ENCODE peak calls at places on chromosome 18, in nine cellular contexts. One of them, this sample, is unnamed.

GRCh38 chr18:79507076-79507545 is 111.4 kb downstream of the NFATC1 start:
- DNase-seq in SK-N-SH: peak; percentile 29
- DNase-seq in CD8-positive, alpha-beta T cell: no peak
- DNase-seq in substantia nigra: no peak
- DNase-seq in body of pancreas: peak; percentile 46
- DNase-seq in neuronal stem cell: no peak
- DNase-seq in mammary epithelial cell: no peak
- DNase-seq in caudate nucleus: no peak
- DNase-seq in prostate gland: peak; percentile 46
- DNase-seq in this sample: no peak

GRCh38 chr18:57436193-57436964 is 1.2 kb downstream of the ONECUT2 start:
- DNase-seq in mammary epithelial cell: no peak
- DNase-seq in CD8-positive, alpha-beta T cell: no peak
- DNase-seq in prostate gland: no peak
- DNase-seq in caudate nucleus: no peak
- DNase-seq in body of pancreas: no peak
- DNase-seq in SK-N-SH: peak; percentile 47
- DNase-seq in neuronal stem cell: no peak
- DNase-seq in substantia nigra: no peak
- DNase-seq in this sample: no peak

GRCh38 chr18:55073116-55073515 is 113.9 kb upstream of the CCDC68 start:
- DNase-seq in substantia nigra: no peak
- DNase-seq in neuronal stem cell: no peak
- DNase-seq in prostate gland: no peak
- DNase-seq in body of pancreas: no peak
- DNase-seq in SK-N-SH: no peak
- DNase-seq in caudate nucleus: no peak
- DNase-seq in CD8-positive, alpha-beta T cell: no peak
- DNase-seq in mammary epithelial cell: peak; percentile 3
- DNase-seq in this sample: no peak

GRCh38 chr18:66534110-66534509 is 69.8 kb downstream of the CDH19 start:
- DNase-seq in SK-N-SH: no peak
- DNase-seq in neuronal stem cell: no peak
- DNase-seq in CD8-positive, alpha-beta T cell: no peak
- DNase-seq in body of pancreas: no peak
- DNase-seq in caudate nucleus: no peak
- DNase-seq in substantia nigra: no peak
- DNase-seq in prostate gland: no peak
- DNase-seq in mammary epithelial cell: no peak
- DNase-seq in this sample: no peak

GRCh38 chr18:5142859-5143258 is 54.2 kb downstream of the AKAIN1 start:
- DNase-seq in body of pancreas: no peak
- DNase-seq in prostate gland: no peak
- DNase-seq in mammary epithelial cell: no peak
- DNase-seq in CD8-positive, alpha-beta T cell: no peak
- DNase-seq in neuronal stem cell: no peak
- DNase-seq in substantia nigra: no peak
- DNase-seq in SK-N-SH: no peak
- DNase-seq in caudate nucleus: no peak
- DNase-seq in this sample: no peak

GRCh38 chr18:52288403-52289004 is 51.5 kb upstream of the DCC start:
- DNase-seq in caudate nucleus: no peak
- DNase-seq in body of pancreas: peak; percentile 37
- DNase-seq in CD8-positive, alpha-beta T cell: no peak
- DNase-seq in SK-N-SH: peak; percentile 28
- DNase-seq in mammary epithelial cell: peak; percentile 25
- DNase-seq in neuronal stem cell: peak; percentile 27
- DNase-seq in substantia nigra: no peak
- DNase-seq in prostate gland: no peak
- DNase-seq in this sample: peak; percentile 18

GRCh38 chr18:67242001-67242400 is 274.5 kb downstream of the DSEL start:
- DNase-seq in prostate gland: no peak
- DNase-seq in SK-N-SH: no peak
- DNase-seq in substantia nigra: no peak
- DNase-seq in caudate nucleus: no peak
- DNase-seq in CD8-positive, alpha-beta T cell: no peak
- DNase-seq in neuronal stem cell: no peak
- DNase-seq in body of pancreas: no peak
- DNase-seq in mammary epithelial cell: no peak
- DNase-seq in this sample: no peak

GRCh38 chr18:51946946-51947345 is 393.1 kb upstream of the DCC start:
- DNase-seq in SK-N-SH: no peak
- DNase-seq in CD8-positive, alpha-beta T cell: no peak
- DNase-seq in caudate nucleus: no peak
- DNase-seq in prostate gland: no peak
- DNase-seq in mammary epithelial cell: no peak
- DNase-seq in neuronal stem cell: no peak
- DNase-seq in substantia nigra: no peak
- DNase-seq in body of pancreas: no peak
- DNase-seq in this sample: no peak

GRCh38 chr18:69755856-69756496 is 191.7 kb downstream of the CD226 start:
- DNase-seq in body of pancreas: no peak
- DNase-seq in mammary epithelial cell: no peak
- DNase-seq in caudate nucleus: no peak
- DNase-seq in CD8-positive, alpha-beta T cell: no peak
- DNase-seq in substantia nigra: no peak
- DNase-seq in neuronal stem cell: no peak
- DNase-seq in prostate gland: no peak
- DNase-seq in SK-N-SH: no peak
- DNase-seq in this sample: no peak

GRCh38 chr18:69759046-69759445 is 188.6 kb downstream of the CD226 start:
- DNase-seq in prostate gland: no peak
- DNase-seq in neuronal stem cell: no peak
- DNase-seq in mammary epithelial cell: no peak
- DNase-seq in SK-N-SH: no peak
- DNase-seq in CD8-positive, alpha-beta T cell: no peak
- DNase-seq in body of pancreas: no peak
- DNase-seq in substantia nigra: no peak
- DNase-seq in caudate nucleus: no peak
- DNase-seq in this sample: no peak

GRCh38 chr18:69755041-69755440 is 192.6 kb downstream of the CD226 start:
- DNase-seq in neuronal stem cell: no peak
- DNase-seq in SK-N-SH: no peak
- DNase-seq in caudate nucleus: no peak
- DNase-seq in body of pancreas: no peak
- DNase-seq in mammary epithelial cell: no peak
- DNase-seq in CD8-positive, alpha-beta T cell: no peak
- DNase-seq in prostate gland: no peak
- DNase-seq in substantia nigra: no peak
- DNase-seq in this sample: no peak

GRCh38 chr18:69757733-69758132 is 189.9 kb downstream of the CD226 start:
- DNase-seq in CD8-positive, alpha-beta T cell: no peak
- DNase-seq in mammary epithelial cell: peak; percentile 21
- DNase-seq in SK-N-SH: no peak
- DNase-seq in substantia nigra: no peak
- DNase-seq in caudate nucleus: peak; percentile 14
- DNase-seq in body of pancreas: no peak
- DNase-seq in neuronal stem cell: no peak
- DNase-seq in prostate gland: no peak
- DNase-seq in this sample: no peak

DNA sequence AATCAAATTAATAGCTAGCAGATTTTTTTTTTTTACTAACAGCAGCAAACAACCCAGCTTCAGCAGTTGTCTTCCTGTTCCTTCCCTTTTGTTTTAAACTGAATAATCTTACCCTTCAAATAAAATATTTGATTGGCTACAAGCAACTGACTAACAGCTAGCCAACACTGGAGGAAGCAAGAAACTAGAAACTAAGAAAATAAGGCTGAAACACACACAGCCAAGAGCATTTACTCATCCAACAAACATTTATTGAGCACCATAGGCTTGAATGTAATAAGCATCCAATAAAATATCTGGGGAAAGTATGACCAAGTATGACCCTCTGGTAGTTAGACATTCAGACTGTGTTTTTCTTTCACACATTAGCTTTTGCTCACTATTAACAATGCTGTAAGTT is 189.2 kb downstream of the CD226 start:
- DNase-seq in prostate gland: no peak
- DNase-seq in mammary epithelial cell: peak; percentile 19
- DNase-seq in SK-N-SH: no peak
- DNase-seq in body of pancreas: no peak
- DNase-seq in substantia nigra: no peak
- DNase-seq in caudate nucleus: no peak
- DNase-seq in CD8-positive, alpha-beta T cell: no peak
- DNase-seq in neuronal stem cell: no peak
- DNase-seq in this sample: no peak
- H3K27ac ChIP-seq in prostate gland: no peak overlapping the region
- H3K27ac ChIP-seq in mammary epithelial cell: no peak overlapping the region
- H3K27ac ChIP-seq in SK-N-SH: peak overlapping the region; percentile 8
- H3K27ac ChIP-seq in body of pancreas: no peak overlapping the region
- H3K27ac ChIP-seq in substantia nigra: no peak overlapping the region
- H3K27ac ChIP-seq in caudate nucleus: no peak overlapping the region
- H3K27ac ChIP-seq in CD8-positive, alpha-beta T cell: no peak overlapping the region
- H3K27ac ChIP-seq in neuronal stem cell: no peak overlapping the region
- H3K27ac ChIP-seq in this sample: no peak overlapping the region

GRCh38 chr18:48674198-48674721 is 135.4 kb downstream of the CTIF start:
- DNase-seq in mammary epithelial cell: no peak
- DNase-seq in SK-N-SH: no peak
- DNase-seq in CD8-positive, alpha-beta T cell: no peak
- DNase-seq in prostate gland: no peak
- DNase-seq in neuronal stem cell: no peak
- DNase-seq in body of pancreas: no peak
- DNase-seq in substantia nigra: no peak
- DNase-seq in caudate nucleus: no peak
- DNase-seq in this sample: no peak

GRCh38 chr18:48675330-48675761 is 136.5 kb downstream of the CTIF start:
- DNase-seq in caudate nucleus: peak; percentile 72
- DNase-seq in substantia nigra: peak; percentile 81
- DNase-seq in SK-N-SH: peak; percentile 90
- DNase-seq in neuronal stem cell: peak; percentile 77
- DNase-seq in body of pancreas: peak; percentile 87
- DNase-seq in prostate gland: peak; percentile 81
- DNase-seq in CD8-positive, alpha-beta T cell: peak; percentile 73
- DNase-seq in mammary epithelial cell: peak; percentile 71
- DNase-seq in this sample: peak; percentile 51

GRCh38 chr18:48674758-48675157 is 135.9 kb downstream of the CTIF start:
- DNase-seq in SK-N-SH: no peak
- DNase-seq in neuronal stem cell: no peak
- DNase-seq in body of pancreas: no peak
- DNase-seq in caudate nucleus: no peak
- DNase-seq in substantia nigra: no peak
- DNase-seq in mammary epithelial cell: no peak
- DNase-seq in prostate gland: no peak
- DNase-seq in CD8-positive, alpha-beta T cell: no peak
- DNase-seq in this sample: no peak

GRCh38 chr18:48672671-48673340 is 134.0 kb downstream of the CTIF start:
- DNase-seq in neuronal stem cell: no peak
- DNase-seq in CD8-positive, alpha-beta T cell: no peak
- DNase-seq in body of pancreas: no peak
- DNase-seq in prostate gland: no peak
- DNase-seq in caudate nucleus: no peak
- DNase-seq in SK-N-SH: no peak
- DNase-seq in mammary epithelial cell: no peak
- DNase-seq in substantia nigra: no peak
- DNase-seq in this sample: no peak

GRCh38 chr18:48673456-48674197 is 134.8 kb downstream of the CTIF start:
- DNase-seq in substantia nigra: no peak
- DNase-seq in mammary epithelial cell: no peak
- DNase-seq in body of pancreas: no peak
- DNase-seq in caudate nucleus: no peak
- DNase-seq in CD8-positive, alpha-beta T cell: no peak
- DNase-seq in neuronal stem cell: no peak
- DNase-seq in SK-N-SH: no peak
- DNase-seq in prostate gland: no peak
- DNase-seq in this sample: no peak
- H3K27ac ChIP-seq in substantia nigra: no peak overlapping the region
- H3K27ac ChIP-seq in mammary epithelial cell: no peak overlapping the region
- H3K27ac ChIP-seq in body of pancreas: no peak overlapping the region
- H3K27ac ChIP-seq in caudate nucleus: no peak overlapping the region
- H3K27ac ChIP-seq in CD8-positive, alpha-beta T cell: no peak overlapping the region
- H3K27ac ChIP-seq in neuronal stem cell: no peak overlapping the region
- H3K27ac ChIP-seq in SK-N-SH: no peak overlapping the region
- H3K27ac ChIP-seq in prostate gland: no peak overlapping the region
- H3K27ac ChIP-seq in this sample: peak overlapping the region; percentile 40

GRCh38 chr18:13445241-13445897 is 226.8 kb downstream of the LDLRAD4 start:
- DNase-seq in body of pancreas: no peak
- DNase-seq in substantia nigra: no peak
- DNase-seq in neuronal stem cell: no peak
- DNase-seq in CD8-positive, alpha-beta T cell: no peak
- DNase-seq in SK-N-SH: no peak
- DNase-seq in prostate gland: no peak
- DNase-seq in caudate nucleus: no peak
- DNase-seq in mammary epithelial cell: no peak
- DNase-seq in this sample: no peak

GRCh38 chr18:13446581-13447470 is 228.3 kb downstream of the LDLRAD4 start:
- DNase-seq in mammary epithelial cell: no peak
- DNase-seq in CD8-positive, alpha-beta T cell: no peak
- DNase-seq in body of pancreas: no peak
- DNase-seq in caudate nucleus: no peak
- DNase-seq in neuronal stem cell: no peak
- DNase-seq in SK-N-SH: no peak
- DNase-seq in prostate gland: no peak
- DNase-seq in substantia nigra: no peak
- DNase-seq in this sample: no peak

GRCh38 chr18:13447621-13448020 is 229.1 kb downstream of the LDLRAD4 start:
- DNase-seq in prostate gland: no peak
- DNase-seq in neuronal stem cell: no peak
- DNase-seq in body of pancreas: no peak
- DNase-seq in mammary epithelial cell: no peak
- DNase-seq in caudate nucleus: no peak
- DNase-seq in CD8-positive, alpha-beta T cell: no peak
- DNase-seq in SK-N-SH: peak; percentile 55
- DNase-seq in substantia nigra: no peak
- DNase-seq in this sample: no peak

GRCh38 chr18:13444430-13445240 is 226.1 kb downstream of the LDLRAD4 start:
- DNase-seq in CD8-positive, alpha-beta T cell: no peak
- DNase-seq in body of pancreas: no peak
- DNase-seq in substantia nigra: no peak
- DNase-seq in prostate gland: no peak
- DNase-seq in neuronal stem cell: no peak
- DNase-seq in mammary epithelial cell: no peak
- DNase-seq in caudate nucleus: no peak
- DNase-seq in SK-N-SH: no peak
- DNase-seq in this sample: no peak

GRCh38 chr18:13446024-13446423 is 227.5 kb downstream of the LDLRAD4 start:
- DNase-seq in SK-N-SH: no peak
- DNase-seq in prostate gland: no peak
- DNase-seq in substantia nigra: no peak
- DNase-seq in mammary epithelial cell: no peak
- DNase-seq in neuronal stem cell: no peak
- DNase-seq in CD8-positive, alpha-beta T cell: no peak
- DNase-seq in body of pancreas: no peak
- DNase-seq in caudate nucleus: no peak
- DNase-seq in this sample: no peak
- H3K27ac ChIP-seq in SK-N-SH: no peak overlapping the region
- H3K27ac ChIP-seq in prostate gland: no peak overlapping the region
- H3K27ac ChIP-seq in substantia nigra: no peak overlapping the region
- H3K27ac ChIP-seq in mammary epithelial cell: no peak overlapping the region
- H3K27ac ChIP-seq in neuronal stem cell: no peak overlapping the region
- H3K27ac ChIP-seq in CD8-positive, alpha-beta T cell: no peak overlapping the region
- H3K27ac ChIP-seq in body of pancreas: no peak overlapping the region
- H3K27ac ChIP-seq in caudate nucleus: no peak overlapping the region
- H3K27ac ChIP-seq in this sample: no peak overlapping the region

GRCh38 chr18:10558243-10558966 is 32.6 kb downstream of the NAPG start:
- DNase-seq in CD8-positive, alpha-beta T cell: no peak
- DNase-seq in prostate gland: peak; percentile 20
- DNase-seq in caudate nucleus: no peak
- DNase-seq in neuronal stem cell: no peak
- DNase-seq in SK-N-SH: no peak
- DNase-seq in body of pancreas: no peak
- DNase-seq in mammary epithelial cell: peak; percentile 63
- DNase-seq in substantia nigra: no peak
- DNase-seq in this sample: peak; percentile 14

GRCh38 chr18:10560457-10561045 is 34.7 kb downstream of the NAPG start:
- DNase-seq in SK-N-SH: peak; percentile 74
- DNase-seq in prostate gland: peak; percentile 80
- DNase-seq in substantia nigra: peak; percentile 21
- DNase-seq in neuronal stem cell: peak; percentile 69
- DNase-seq in mammary epithelial cell: peak; percentile 55
- DNase-seq in caudate nucleus: peak; percentile 41
- DNase-seq in body of pancreas: peak; percentile 82
- DNase-seq in CD8-positive, alpha-beta T cell: peak; percentile 18
- DNase-seq in this sample: peak; percentile 69

GRCh38 chr18:10558967-10559298 is 33.1 kb downstream of the NAPG start:
- DNase-seq in body of pancreas: no peak
- DNase-seq in caudate nucleus: no peak
- DNase-seq in mammary epithelial cell: no peak
- DNase-seq in neuronal stem cell: no peak
- DNase-seq in substantia nigra: no peak
- DNase-seq in CD8-positive, alpha-beta T cell: no peak
- DNase-seq in SK-N-SH: no peak
- DNase-seq in prostate gland: no peak
- DNase-seq in this sample: no peak

GRCh38 chr18:10559566-10560456 is 34.0 kb downstream of the NAPG start:
- DNase-seq in SK-N-SH: peak; percentile 47
- DNase-seq in substantia nigra: no peak
- DNase-seq in CD8-positive, alpha-beta T cell: no peak
- DNase-seq in prostate gland: no peak
- DNase-seq in caudate nucleus: no peak
- DNase-seq in body of pancreas: no peak
- DNase-seq in mammary epithelial cell: no peak
- DNase-seq in neuronal stem cell: no peak
- DNase-seq in this sample: no peak

GRCh38 chr18:10557085-10557677 is 31.4 kb downstream of the NAPG start:
- DNase-seq in body of pancreas: no peak
- DNase-seq in CD8-positive, alpha-beta T cell: no peak
- DNase-seq in SK-N-SH: no peak
- DNase-seq in caudate nucleus: no peak
- DNase-seq in mammary epithelial cell: no peak
- DNase-seq in substantia nigra: no peak
- DNase-seq in prostate gland: no peak
- DNase-seq in neuronal stem cell: no peak
- DNase-seq in this sample: no peak
- H3K27ac ChIP-seq in body of pancreas: no peak overlapping the region
- H3K27ac ChIP-seq in CD8-positive, alpha-beta T cell: no peak overlapping the region
- H3K27ac ChIP-seq in SK-N-SH: no peak overlapping the region
- H3K27ac ChIP-seq in caudate nucleus: no peak overlapping the region
- H3K27ac ChIP-seq in mammary epithelial cell: no peak overlapping the region
- H3K27ac ChIP-seq in substantia nigra: no peak overlapping the region
- H3K27ac ChIP-seq in prostate gland: no peak overlapping the region
- H3K27ac ChIP-seq in neuronal stem cell: no peak overlapping the region
- H3K27ac ChIP-seq in this sample: no peak overlapping the region

This sample was measured in RWPE1.